ENCODE peak calls at places on chromosomes 3 and 15, in seven cellular contexts. I is breast epithelium, F is uterus, D is choroid plexus epithelial cell, N is kidney epithelial cell, S is AG09309, A is suprapubic skin. C is an unnamed sample.
A peak's percentile ranks its signal among the peaks of the same experiment; 100 is the strongest.

GRCh38 chr3:19735111-19735510 is 198.9 kb downstream of the EFHB start:
- DNase-seq in D (no peak), A (no peak), N (no peak), F (no peak), S (no peak), I (no peak), C (no peak)

GRCh38 chr3:44632193-44632592 is 7.4 kb downstream of the ZNF197 start:
- DNase-seq in N (no peak), F (no peak), D (no peak), I (no peak), A (no peak), S (no peak), C (no peak)

GRCh38 chr15:39127925-39128617 is 452.8 kb upstream of the THBS1 start:
- DNase-seq in D (peak; percentile 94), S (peak; percentile 97), N (peak; percentile 94), I (no peak), A (no peak), F (no peak), C (no peak)

GRCh38 chr3:4528802-4529201 is 35.7 kb downstream of the ITPR1 start:
- DNase-seq in A (no peak), S (no peak), F (no peak), N (no peak), D (no peak), I (no peak), C (no peak)

GRCh38 chr3:140466535-140466934 is 211.3 kb upstream of the TRIM42 start:
- DNase-seq in S (no peak), I (no peak), F (no peak), N (no peak), A (no peak), D (no peak), C (no peak)

GRCh38 chr3:110894574-110894973 is 177.0 kb upstream of the NECTIN3 start:
- DNase-seq in N (no peak), I (no peak), D (no peak), S (no peak), F (no peak), A (no peak), C (no peak)

GRCh38 chr3:134031620-134031915 is 1.8 kb upstream of the SLCO2A1 start:
- DNase-seq in F (no peak), S (no peak), N (no peak), D (no peak), I (no peak), A (no peak), C (no peak)

GRCh38 chr3:197460002-197460401 is 95.8 kb downstream of the BDH1 start:
- DNase-seq in F (no peak), I (no peak), N (no peak), A (no peak), D (no peak), S (no peak), C (no peak)

DNA sequence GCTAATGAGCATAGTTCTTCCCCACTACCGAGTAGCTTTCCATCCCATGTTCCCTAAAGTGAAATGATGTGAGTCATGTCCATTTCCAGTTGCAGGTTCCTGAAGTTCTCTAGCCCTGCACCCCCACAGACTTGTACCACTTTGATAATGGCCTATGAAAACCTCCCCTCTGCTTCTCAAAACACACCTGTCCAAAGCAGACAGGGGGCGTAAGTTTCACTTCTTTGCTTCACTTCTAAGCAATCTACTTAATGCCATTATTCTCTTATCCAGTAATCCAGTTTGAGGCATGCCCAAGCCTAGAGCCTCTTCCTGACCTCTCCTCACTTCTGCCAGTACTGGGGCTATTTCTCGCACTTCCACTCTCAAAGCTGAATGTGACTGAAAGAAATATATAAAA is 305.1 kb downstream of the IGSF11 start:
- DNase-seq in S (no peak), I (no peak), D (no peak), N (no peak), F (no peak), A (no peak), C (no peak)
- TF ChIP-seq CTCF in S (no peak), I (no peak), D (no peak), N (no peak), F (no peak), A (no peak), C (no peak)

GRCh38 chr15:100926971-100927756 is 8.0 kb downstream of the LRRK1 start:
- DNase-seq in A (no peak), I (no peak), F (no peak), N (no peak), S (no peak), D (no peak), C (no peak)

GRCh38 chr15:100923902-100924301 is 4.7 kb downstream of the LRRK1 start:
- DNase-seq in N (no peak), F (no peak), S (no peak), I (no peak), D (no peak), A (no peak), C (peak; percentile 56)

GRCh38 chr15:100925480-100925879 is 6.3 kb downstream of the LRRK1 start:
- DNase-seq in A (no peak), N (no peak), I (no peak), F (no peak), S (no peak), D (no peak), C (no peak)

GRCh38 chr15:100924436-100924835 is 5.3 kb downstream of the LRRK1 start:
- DNase-seq in F (no peak), A (no peak), I (no peak), S (no peak), N (no peak), D (no peak), C (peak; percentile 50)

DNA sequence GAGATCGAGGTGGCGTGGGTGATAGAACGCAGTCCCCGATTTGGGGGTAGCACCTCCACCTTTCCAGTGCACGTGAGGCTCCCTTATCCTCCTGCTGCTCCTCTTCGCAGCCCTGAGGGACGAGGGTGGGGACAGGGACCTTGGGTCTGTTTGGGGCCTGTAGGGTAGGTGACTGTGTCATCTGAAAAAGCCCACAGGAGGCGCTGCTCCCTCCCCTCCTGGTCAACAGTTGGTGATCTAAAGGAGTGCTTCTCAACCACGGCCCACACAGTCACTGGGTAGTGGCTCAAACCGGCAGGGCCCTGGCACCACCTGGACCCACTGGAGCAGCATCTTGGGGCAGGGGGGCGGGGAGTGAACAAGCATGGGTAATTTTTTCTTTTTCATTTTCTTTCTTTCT is 7.1 kb downstream of the LRRK1 start:
- DNase-seq in S (no peak), D (no peak), N (no peak), I (no peak), A (no peak), F (no peak), C (peak; percentile 32)
- TF ChIP-seq CTCF in S (no peak), D (no peak), N (peak; percentile 5), I (no peak), A (no peak), F (no peak), C (no peak)

GRCh38 chr15:48855501-48856440 is 22.2 kb upstream of the EID1 start:
- DNase-seq in A (no peak), D (peak; percentile 74), F (peak; percentile 24), N (no peak), S (peak; percentile 31), I (no peak), C (no peak)
- TF ChIP-seq CTCF in A (peak; percentile 14), D (peak; percentile 64), F (peak; percentile 19), N (peak; percentile 63), S (peak; percentile 63), I (no peak), C (peak; percentile 68)

GRCh38 chr3:98564282-98565005 is 29.0 kb downstream of the CPOX start:
- DNase-seq in D (no peak), F (no peak), N (no peak), A (no peak), S (no peak), I (no peak), C (no peak)
- TF ChIP-seq CTCF in D (no peak), F (no peak), N (no peak), A (no peak), S (no peak), I (no peak), C (no peak)

DNA sequence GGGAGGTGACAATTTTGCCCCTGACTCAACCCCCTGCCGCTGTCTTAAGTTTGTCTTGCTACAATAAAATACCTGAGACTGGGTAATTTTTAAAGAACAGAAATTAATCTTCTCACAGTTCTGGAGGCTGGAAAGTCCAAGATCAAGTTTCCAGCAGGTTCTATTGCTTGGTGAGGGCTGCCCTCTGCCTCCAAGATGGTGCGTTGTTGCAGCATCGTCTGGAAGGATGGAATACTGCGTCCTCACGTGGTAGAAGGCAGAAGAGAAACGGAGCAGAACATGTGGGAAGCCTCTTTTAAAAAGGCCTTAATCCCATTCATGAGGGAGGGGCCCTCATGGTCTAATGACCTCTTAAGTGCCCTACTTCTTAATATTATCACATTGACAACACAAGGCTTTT is 87.3 kb upstream of the SNTN start:
- DNase-seq in N (no peak), I (no peak), D (no peak), S (no peak), A (no peak), F (no peak), C (no peak)
- TF ChIP-seq CTCF in N (no peak), I (no peak), D (no peak), S (no peak), A (no peak), F (no peak), C (no peak)

DNA sequence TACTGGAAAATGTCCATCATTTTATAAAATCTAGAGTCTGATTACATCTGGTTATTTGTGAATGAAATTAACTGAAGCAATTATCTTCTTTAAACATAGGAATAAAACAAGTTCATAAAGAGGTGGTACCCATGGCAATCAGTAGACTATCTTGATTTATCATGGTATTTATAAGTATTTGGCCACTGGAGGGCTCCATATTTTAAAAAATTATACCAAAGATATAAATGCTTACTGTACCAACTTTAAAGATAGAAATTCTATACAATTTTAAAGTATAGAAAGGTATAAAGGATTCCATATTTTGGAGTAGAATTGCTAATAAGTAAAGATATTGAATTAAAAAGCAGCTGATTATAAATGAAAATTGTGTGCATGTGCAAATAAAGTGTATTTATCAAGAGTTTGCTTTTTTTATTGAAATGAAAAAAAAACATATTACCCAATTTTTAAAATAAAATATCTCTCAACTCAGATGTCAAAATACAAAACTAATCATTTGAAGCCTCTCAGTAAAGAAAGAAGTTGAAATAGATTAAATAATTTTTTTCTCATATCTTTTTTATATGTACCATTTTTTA is 105.3 kb downstream of the BBX start:
- DNase-seq in D (peak; percentile 14), N (no peak), F (no peak), A (no peak), I (no peak), S (no peak), C (no peak)
- TF ChIP-seq CTCF in D (peak; percentile 25), N (no peak), F (no peak), A (no peak), I (no peak), S (no peak), C (peak; percentile 52)

GRCh38 chr3:57530071-57530608 is 14.0 kb downstream of the DNAH12 start:
- DNase-seq in I (no peak), N (no peak), F (no peak), A (no peak), S (no peak), D (peak; percentile 26), C (no peak)
- TF ChIP-seq CTCF in I (no peak), N (no peak), F (no peak), A (no peak), S (no peak), D (no peak), C (no peak)